ENCODE peak calls at places on chromosome X, in nine cellular contexts. K is effector memory CD4-positive, alpha-beta T cell; Q is uterus; A is aorta; G is astrocyte; X is pancreas; D is A673; S is PC-3; H is CD4-positive, CD25-positive, alpha-beta regulatory T cell. R is an unnamed sample. For H3K4me1 and H3K27me3, the result is how much of the 10 kb centered on the place peaks cover.

GRCh38 chrX:70577442-70577841 is 132.8 kb downstream of the DLG3 start:
- DNase-seq in K (no peak), Q (no peak), A (no peak), G (no peak), X (no peak), D (no peak), S (no peak), H (no peak), R (no peak)

GRCh38 chrX:40007136-40007535 is 90.6 kb downstream of the BCOR start:
- DNase-seq in K (no peak), Q (peak), A (no peak), G (no peak), X (no peak), D (no peak), S (no peak), H (no peak), R (no peak)

GRCh38 chrX:317424-318067 is 1.1 kb downstream of the GTPBP6 start:
- DNase-seq in K (no peak), Q (no peak), A (no peak), G (no peak), X (no peak), D (no peak), S (no peak), H (no peak), R (no peak)

GRCh38 chrX:56788229-56788628 is 59.2 kb downstream of the NBDY start:
- DNase-seq in K (no peak), Q (peak), A (no peak), G (no peak), X (no peak), D (no peak), S (no peak), H (no peak), R (peak)

GRCh38 chrX:118761950-118762725 is 34.7 kb downstream of the IL13RA1 start:
- DNase-seq in K (no peak), Q (no peak), A (no peak), G (no peak), X (no peak), D (peak), S (peak), H (no peak), R (no peak)

GRCh38 chrX:131626681-131627296 is 82.9 kb downstream of the OR13H1 start:
- DNase-seq in K (no peak), Q (no peak), A (no peak), G (no peak), X (no peak), D (peak), S (peak), H (no peak), R (no peak)

GRCh38 chrX:16484338-16484737 is 165.6 kb upstream of the S100G start:
- DNase-seq in K (no peak), Q (no peak), A (peak), G (peak), X (no peak), D (peak), S (peak), H (no peak), R (no peak)

GRCh38 chrX:15158736-15159406 is 111.0 kb downstream of the ASB9 start:
- DNase-seq in K (no peak), Q (no peak), A (no peak), G (no peak), X (no peak), D (no peak), S (peak), H (peak), R (no peak)

GRCh38 chrX:132622130-132622529 is 133.3 kb upstream of the MBNL3 start:
- DNase-seq in K (no peak), Q (no peak), A (no peak), G (peak), X (no peak), D (peak), S (peak), H (no peak), R (no peak)

GRCh38 chrX:138875472-138875871 is 164.0 kb upstream of the FGF13 start:
- DNase-seq in K (no peak), Q (no peak), A (no peak), G (no peak), X (no peak), D (peak), S (no peak), H (no peak), R (no peak)

GRCh38 chrX:119981286-119982070 is 37.9 kb upstream of the NKAP start:
- DNase-seq in K (no peak), Q (no peak), A (no peak), G (no peak), X (peak), D (peak), S (peak), H (no peak), R (no peak)

GRCh38 chrX:119015407-119016242 is 41.2 kb downstream of the LONRF3 start:
- DNase-seq in K (no peak), Q (peak), A (peak), G (peak), X (peak), D (no peak), S (peak), H (no peak), R (no peak)

GRCh38 chrX:149259241-149259640 is 245.9 kb downstream of the IDS start:
- DNase-seq in K (no peak), Q (no peak), A (no peak), G (peak), X (no peak), D (no peak), S (peak), H (no peak), R (no peak)

GRCh38 chrX:110315541-110315940 is 2.3 kb downstream of the AMMECR1 start:
- DNase-seq in K (no peak), Q (no peak), A (no peak), G (peak), X (no peak), D (no peak), S (no peak), H (no peak), R (no peak)

GRCh38 chrX:155544886-155545285 is 67.9 kb downstream of the TMLHE start:
- DNase-seq in K (no peak), Q (no peak), A (no peak), G (peak), X (no peak), D (no peak), S (no peak), H (no peak), R (no peak)

GRCh38 chrX:13283968-13284914 is 35.6 kb downstream of the ATXN3L start:
- DNase-seq in K (no peak), Q (no peak), A (no peak), G (peak), X (no peak), D (peak), S (peak), H (no peak), R (no peak)

GRCh38 chrX:31909850-31910547 is 838.2 kb upstream of the FTHL17 start:
- DNase-seq in K (no peak), Q (no peak), A (no peak), G (no peak), X (no peak), D (no peak), S (no peak), H (no peak), R (no peak)

GRCh38 chrX:150162141-150162540 is 201.0 kb upstream of the MAMLD1 start:
- DNase-seq in K (no peak), Q (no peak), A (no peak), G (no peak), X (no peak), D (no peak), S (peak), H (no peak), R (no peak)

GRCh38 chrX:39619182-39620009 is 478.4 kb downstream of the BCOR start:
- DNase-seq in K (no peak), Q (no peak), A (no peak), G (no peak), X (no peak), D (no peak), S (peak), H (no peak), R (no peak)

GRCh38 chrX:13088155-13088485 is 43.7 kb upstream of the FAM9C start:
- DNase-seq in K (no peak), Q (no peak), A (no peak), G (no peak), X (no peak), D (no peak), S (no peak), H (no peak), R (no peak)

GRCh38 chrX:47579537-47579936 is 2.7 kb upstream of the TIMP1 start:
- DNase-seq in K (no peak), Q (no peak), A (peak), G (peak), X (no peak), D (no peak), S (peak), H (no peak), R (no peak)

GRCh38 chrX:12197030-12197429 is 58.8 kb downstream of the FRMPD4 start:
- DNase-seq in K (no peak), Q (no peak), A (no peak), G (no peak), X (no peak), D (no peak), S (no peak), H (no peak), R (no peak)

GRCh38 chrX:18574591-18574990 is 97.3 kb downstream of the RS1 start:
- DNase-seq in K (no peak), Q (peak), A (peak), G (peak), X (no peak), D (no peak), S (peak), H (no peak), R (no peak)

GRCh38 chrX:20487227-20487626 is 220.5 kb upstream of the RPS6KA3 start:
- DNase-seq in K (no peak), Q (no peak), A (no peak), G (peak), X (no peak), D (peak), S (peak), H (no peak), R (no peak)

GRCh38 chrX:40474205-40474626 is 106.6 kb upstream of the ATP6AP2 start:
- DNase-seq in K (no peak), Q (peak), A (no peak), G (no peak), X (no peak), D (peak), S (no peak), H (no peak), R (no peak)

GRCh38 chrX:41828821-41829220 is 94.5 kb downstream of the CASK start:
- DNase-seq in K (no peak), Q (no peak), A (no peak), G (peak), X (no peak), D (no peak), S (no peak), H (no peak), R (no peak)

GRCh38 chrX:29461039-29461438 is 754.3 kb upstream of the MAGEB2 start:
- DNase-seq in K (no peak), Q (no peak), A (no peak), G (peak), X (no peak), D (no peak), S (no peak), H (no peak), R (no peak)

GRCh38 chrX:140510306-140510676 is 5.4 kb upstream of the SOX3 start:
- DNase-seq in K (no peak), Q (no peak), A (no peak), G (no peak), X (no peak), D (no peak), S (no peak), H (no peak), R (no peak)

GRCh38 chrX:132227383-132228112 is 8.3 kb upstream of the RAP2C start:
- DNase-seq in K (no peak), Q (no peak), A (no peak), G (no peak), X (no peak), D (no peak), S (no peak), H (no peak), R (no peak)

GRCh38 chrX:119694601-119695534 is 1.9 kb upstream of the SEPTIN6 start:
- DNase-seq in K (no peak), Q (no peak), A (no peak), G (no peak), X (no peak), D (peak), S (no peak), H (no peak), R (no peak)

GRCh38 chrX:148938348-148938747 is 437.9 kb downstream of the AFF2 start:
- DNase-seq in K (no peak), Q (no peak), A (no peak), G (no peak), X (no peak), D (no peak), S (no peak), H (no peak), R (no peak)

GRCh38 chrX:16222123-16222522 is 54.8 kb downstream of the MAGEB17 start:
- DNase-seq in K (no peak), Q (no peak), A (no peak), G (peak), X (no peak), D (no peak), S (peak), H (no peak), R (no peak)

GRCh38 chrX:40207626-40208025 is 109.9 kb upstream of the BCOR start:
- DNase-seq in K (no peak), Q (no peak), A (no peak), G (peak), X (no peak), D (no peak), S (peak), H (no peak), R (no peak)

DNA sequence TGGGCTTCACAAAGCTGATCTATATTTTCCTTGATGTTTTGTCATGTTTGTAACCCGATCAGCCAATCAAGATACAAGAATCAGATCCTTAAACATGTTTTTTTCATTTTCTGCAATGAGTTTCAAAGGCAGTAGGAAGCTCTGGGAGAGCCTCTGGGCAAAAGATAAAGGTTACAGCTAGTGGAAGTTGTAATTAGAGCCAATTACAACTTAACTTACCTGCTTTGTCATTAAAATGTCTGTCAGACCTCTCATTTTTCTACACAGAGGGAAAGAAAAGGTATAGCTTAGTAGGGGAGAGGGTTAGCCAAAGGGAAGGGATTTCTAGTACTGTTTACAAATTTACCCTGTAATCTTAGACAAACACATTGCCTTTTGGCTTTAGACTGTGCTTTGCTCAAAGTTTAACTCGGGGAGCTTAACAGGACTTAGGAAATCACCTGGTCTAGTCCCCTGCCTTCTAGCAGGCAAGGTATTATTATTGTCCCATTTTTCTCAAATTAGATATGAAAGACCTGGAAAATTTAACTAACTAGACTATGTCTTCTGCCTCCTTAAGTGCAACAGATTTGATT is 55.8 kb downstream of the FGF16 start:
- DNase-seq in K (no peak), Q (no peak), A (no peak), G (no peak), X (no peak), D (no peak), S (no peak), H (no peak), R (no peak)
- H3K4me1 ChIP-seq in K (under half), Q (under half), A (under half), G (under half), X (under half), D (under half), S (under half), H (under half), R (under half)

GRCh38 chrX:123454712-123455431 is 270.8 kb downstream of the GRIA3 start:
- DNase-seq in K (no peak), Q (no peak), A (no peak), G (no peak), X (no peak), D (no peak), S (no peak), H (no peak), R (no peak)

GRCh38 chrX:123455693-123456092 is 271.6 kb downstream of the GRIA3 start:
- DNase-seq in K (no peak), Q (no peak), A (no peak), G (no peak), X (no peak), D (no peak), S (no peak), H (no peak), R (no peak)

GRCh38 chrX:123450217-123450616 is 266.1 kb downstream of the GRIA3 start:
- DNase-seq in K (no peak), Q (no peak), A (no peak), G (no peak), X (no peak), D (no peak), S (peak), H (no peak), R (no peak)
- H3K27me3 ChIP-seq in K (under half), Q (under half), A (under half), G (under half), X (under half), D (under half), S (under half), H (under half), R (under half)

DNA sequence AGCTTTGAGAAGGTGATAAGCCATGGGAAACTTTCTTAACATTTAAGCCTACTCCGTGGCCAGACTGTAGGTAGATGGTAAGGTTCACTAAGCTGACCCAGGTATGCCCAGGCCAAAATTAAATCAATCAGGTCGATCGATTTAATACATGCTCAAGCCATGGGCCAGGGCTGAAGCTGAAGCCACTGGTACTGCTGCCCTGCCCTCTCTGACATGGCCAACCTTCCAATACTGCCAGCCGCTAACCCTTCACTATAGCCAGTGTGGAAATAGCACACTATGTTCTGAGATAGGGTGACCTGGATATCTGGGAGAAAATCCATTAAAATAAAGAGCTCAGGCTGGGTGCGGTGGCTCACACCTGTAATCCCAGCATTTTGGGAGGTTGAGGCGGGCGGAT is 31.6 kb downstream of the TSC22D3 start:
- DNase-seq in K (no peak), Q (no peak), A (no peak), G (no peak), X (no peak), D (no peak), S (no peak), H (no peak), R (no peak)
- H3K4me1 ChIP-seq in K (under half), Q (under half), A (under half), G (under half), X (under half), D (under half), S (under half), H (under half), R (half or more)

GRCh38 chrX:50470103-50471031 is at the start of gene DGKK:
- DNase-seq in K (no peak), Q (no peak), A (no peak), G (no peak), X (no peak), D (peak), S (no peak), H (no peak), R (no peak)

GRCh38 chrX:50469206-50469605 is 1.4 kb downstream of the DGKK start:
- DNase-seq in K (no peak), Q (no peak), A (no peak), G (no peak), X (no peak), D (no peak), S (no peak), H (no peak), R (no peak)

GRCh38 chrX:50475208-50475607 is 4.6 kb upstream of the DGKK start:
- DNase-seq in K (no peak), Q (no peak), A (no peak), G (no peak), X (no peak), D (no peak), S (no peak), H (no peak), R (no peak)

DNA sequence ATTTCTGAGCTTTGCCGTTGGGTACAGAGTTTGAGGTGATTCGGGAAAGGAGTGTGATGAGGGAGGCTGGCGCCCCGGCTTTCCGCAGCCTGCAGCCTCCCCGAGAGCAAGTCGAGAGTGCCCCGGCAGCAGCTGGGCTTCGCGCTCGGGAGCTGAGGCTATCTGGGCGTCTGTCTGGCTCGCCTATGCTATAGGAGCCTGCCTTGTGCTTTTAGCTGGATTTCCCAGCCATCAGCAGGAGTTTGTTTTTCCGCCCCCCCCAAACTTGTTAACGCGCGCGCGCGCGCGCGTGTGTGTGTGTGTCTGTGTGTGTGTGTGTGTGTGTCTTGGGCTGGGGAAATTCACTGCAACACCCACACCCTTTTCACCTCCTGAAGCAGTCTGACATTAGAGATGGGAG is 765 bp upstream of the DGKK start:
- DNase-seq in K (no peak), Q (no peak), A (no peak), G (no peak), X (no peak), D (no peak), S (no peak), H (no peak), R (no peak)
- H3K27me3 ChIP-seq in K (under half), Q (half or more), A (under half), G (under half), X (under half), D (half or more), S (under half), H (under half), R (half or more)

DNA sequence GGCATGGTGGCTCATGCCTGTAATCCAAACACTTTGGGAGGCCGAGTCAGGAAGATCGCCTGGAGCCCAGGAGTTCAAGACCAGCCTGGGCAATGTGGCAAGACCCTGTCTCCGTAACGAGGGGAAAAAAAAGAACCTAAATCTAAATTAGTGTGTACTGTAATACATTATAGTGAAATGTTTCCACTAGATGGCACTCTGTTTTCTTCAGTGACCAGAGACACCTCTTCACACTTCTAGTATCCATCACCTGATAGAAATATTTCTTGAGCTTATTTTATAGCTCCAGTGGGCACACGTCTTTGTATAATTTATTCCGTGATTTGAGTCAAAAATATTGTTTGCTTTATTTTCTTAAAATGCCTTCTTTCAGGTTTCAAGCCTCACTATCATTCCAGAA is 600.9 kb upstream of the DIPK2B start:
- DNase-seq in K (no peak), Q (no peak), A (no peak), G (no peak), X (no peak), D (peak), S (peak), H (peak), R (no peak)
- H3K4me1 ChIP-seq in K (under half), Q (under half), A (under half), G (under half), X (under half), D (half or more), S (half or more), H (under half), R (under half)